ENCODE peak calls at places on chromosomes 4 and X, in eight cellular contexts. One of them, this sample, is unnamed.

GRCh38 chrX:136198678-136199243 is 51.4 kb downstream of the FHL1 start:
- DNase-seq in suprapubic skin: no peak
- DNase-seq in WERI-Rb-1: no peak
- DNase-seq in stomach: no peak
- DNase-seq in spleen: no peak
- DNase-seq in effector memory CD4-positive, alpha-beta T cell: no peak
- DNase-seq in neuronal stem cell: no peak
- DNase-seq in colonic mucosa: no peak
- DNase-seq in this sample: no peak

GRCh38 chr4:187944179-187944578 is 51.4 kb upstream of the ZFP42 start:
- DNase-seq in stomach: no peak
- DNase-seq in colonic mucosa: no peak
- DNase-seq in neuronal stem cell: no peak
- DNase-seq in effector memory CD4-positive, alpha-beta T cell: no peak
- DNase-seq in suprapubic skin: no peak
- DNase-seq in WERI-Rb-1: no peak
- DNase-seq in spleen: no peak
- DNase-seq in this sample: peak; percentile 33

GRCh38 chrX:2311483-2311882 is 189.3 kb downstream of the DHRSX start:
- DNase-seq in spleen: no peak
- DNase-seq in colonic mucosa: no peak
- DNase-seq in suprapubic skin: no peak
- DNase-seq in WERI-Rb-1: peak; percentile 72
- DNase-seq in neuronal stem cell: peak; percentile 90
- DNase-seq in effector memory CD4-positive, alpha-beta T cell: no peak
- DNase-seq in stomach: no peak
- DNase-seq in this sample: peak; percentile 73

GRCh38 chrX:96147645-96148044 is 537.0 kb upstream of the DIAPH2 start:
- DNase-seq in neuronal stem cell: no peak
- DNase-seq in WERI-Rb-1: no peak
- DNase-seq in spleen: no peak
- DNase-seq in stomach: no peak
- DNase-seq in colonic mucosa: no peak
- DNase-seq in effector memory CD4-positive, alpha-beta T cell: no peak
- DNase-seq in suprapubic skin: no peak
- DNase-seq in this sample: no peak

GRCh38 chr4:154189346-154189745 is 302.3 kb downstream of the DCHS2 start:
- DNase-seq in colonic mucosa: no peak
- DNase-seq in WERI-Rb-1: no peak
- DNase-seq in spleen: no peak
- DNase-seq in stomach: no peak
- DNase-seq in suprapubic skin: no peak
- DNase-seq in effector memory CD4-positive, alpha-beta T cell: no peak
- DNase-seq in neuronal stem cell: no peak
- DNase-seq in this sample: no peak

GRCh38 chrX:108022491-108023089 is 22.3 kb upstream of the VSIG1 start:
- DNase-seq in colonic mucosa: no peak
- DNase-seq in suprapubic skin: no peak
- DNase-seq in stomach: no peak
- DNase-seq in spleen: no peak
- DNase-seq in WERI-Rb-1: no peak
- DNase-seq in neuronal stem cell: no peak
- DNase-seq in effector memory CD4-positive, alpha-beta T cell: no peak
- DNase-seq in this sample: no peak

GRCh38 chrX:10156199-10157031 is at the start of gene CLCN4:
- DNase-seq in effector memory CD4-positive, alpha-beta T cell: no peak
- DNase-seq in stomach: peak; percentile 70
- DNase-seq in WERI-Rb-1: peak; percentile 67
- DNase-seq in neuronal stem cell: peak; percentile 30
- DNase-seq in spleen: peak; percentile 88
- DNase-seq in suprapubic skin: no peak
- DNase-seq in colonic mucosa: peak; percentile 36
- DNase-seq in this sample: peak; percentile 94

GRCh38 chr4:149173241-149174013 is 642.2 kb downstream of the IQCM start:
- DNase-seq in colonic mucosa: no peak
- DNase-seq in WERI-Rb-1: no peak
- DNase-seq in spleen: no peak
- DNase-seq in stomach: no peak
- DNase-seq in neuronal stem cell: no peak
- DNase-seq in effector memory CD4-positive, alpha-beta T cell: no peak
- DNase-seq in suprapubic skin: no peak
- DNase-seq in this sample: no peak

GRCh38 chrX:34275710-34276109 is 143.6 kb upstream of the FAM47A start:
- DNase-seq in effector memory CD4-positive, alpha-beta T cell: no peak
- DNase-seq in stomach: no peak
- DNase-seq in colonic mucosa: no peak
- DNase-seq in suprapubic skin: no peak
- DNase-seq in WERI-Rb-1: no peak
- DNase-seq in spleen: no peak
- DNase-seq in neuronal stem cell: no peak
- DNase-seq in this sample: no peak

GRCh38 chrX:42422961-42423360 is 355.0 kb downstream of the PPP1R2C start:
- DNase-seq in effector memory CD4-positive, alpha-beta T cell: no peak
- DNase-seq in neuronal stem cell: no peak
- DNase-seq in stomach: no peak
- DNase-seq in suprapubic skin: no peak
- DNase-seq in WERI-Rb-1: no peak
- DNase-seq in colonic mucosa: no peak
- DNase-seq in spleen: no peak
- DNase-seq in this sample: no peak

GRCh38 chr4:173264245-173264959 is 69.8 kb downstream of the HMGB2 start:
- DNase-seq in WERI-Rb-1: no peak
- DNase-seq in effector memory CD4-positive, alpha-beta T cell: no peak
- DNase-seq in neuronal stem cell: no peak
- DNase-seq in stomach: peak; percentile 34
- DNase-seq in colonic mucosa: peak; percentile 46
- DNase-seq in suprapubic skin: no peak
- DNase-seq in spleen: no peak
- DNase-seq in this sample: no peak

GRCh38 chr4:76987153-76987562 is 37.6 kb downstream of the SEPTIN11 start:
- DNase-seq in stomach: peak; percentile 27
- DNase-seq in colonic mucosa: no peak
- DNase-seq in spleen: no peak
- DNase-seq in WERI-Rb-1: no peak
- DNase-seq in suprapubic skin: no peak
- DNase-seq in neuronal stem cell: no peak
- DNase-seq in effector memory CD4-positive, alpha-beta T cell: no peak
- DNase-seq in this sample: peak; percentile 21

GRCh38 chrX:130975947-130976346 is 72.9 kb upstream of the ENOX2 start:
- DNase-seq in spleen: no peak
- DNase-seq in suprapubic skin: no peak
- DNase-seq in stomach: no peak
- DNase-seq in WERI-Rb-1: peak; percentile 55
- DNase-seq in colonic mucosa: peak; percentile 42
- DNase-seq in effector memory CD4-positive, alpha-beta T cell: no peak
- DNase-seq in neuronal stem cell: peak; percentile 17
- DNase-seq in this sample: peak; percentile 12

GRCh38 chr4:158884280-158884679 is 115.5 kb downstream of the FNIP2 start:
- DNase-seq in spleen: no peak
- DNase-seq in colonic mucosa: no peak
- DNase-seq in WERI-Rb-1: no peak
- DNase-seq in effector memory CD4-positive, alpha-beta T cell: no peak
- DNase-seq in neuronal stem cell: no peak
- DNase-seq in suprapubic skin: no peak
- DNase-seq in stomach: no peak
- DNase-seq in this sample: no peak

GRCh38 chr4:106287353-106287969 is 28.5 kb downstream of the TBCK start:
- DNase-seq in suprapubic skin: no peak
- DNase-seq in WERI-Rb-1: no peak
- DNase-seq in effector memory CD4-positive, alpha-beta T cell: no peak
- DNase-seq in spleen: no peak
- DNase-seq in stomach: no peak
- DNase-seq in neuronal stem cell: no peak
- DNase-seq in colonic mucosa: no peak
- DNase-seq in this sample: no peak

GRCh38 chr4:68708566-68708965 is 38.1 kb upstream of the UGT2B15 start:
- DNase-seq in WERI-Rb-1: no peak
- DNase-seq in stomach: no peak
- DNase-seq in effector memory CD4-positive, alpha-beta T cell: no peak
- DNase-seq in spleen: no peak
- DNase-seq in neuronal stem cell: no peak
- DNase-seq in suprapubic skin: no peak
- DNase-seq in colonic mucosa: no peak
- DNase-seq in this sample: no peak

GRCh38 chr4:152778656-152779512 is 646 bp downstream of the TIGD4 start:
- DNase-seq in WERI-Rb-1: peak; percentile 53
- DNase-seq in neuronal stem cell: no peak
- DNase-seq in colonic mucosa: peak; percentile 50
- DNase-seq in effector memory CD4-positive, alpha-beta T cell: no peak
- DNase-seq in stomach: peak; percentile 36
- DNase-seq in suprapubic skin: no peak
- DNase-seq in spleen: peak; percentile 77
- DNase-seq in this sample: peak; percentile 18

GRCh38 chr4:44760142-44760898 is 34.0 kb upstream of the GNPDA2 start:
- DNase-seq in colonic mucosa: no peak
- DNase-seq in spleen: no peak
- DNase-seq in suprapubic skin: no peak
- DNase-seq in neuronal stem cell: peak; percentile 38
- DNase-seq in stomach: no peak
- DNase-seq in effector memory CD4-positive, alpha-beta T cell: no peak
- DNase-seq in WERI-Rb-1: peak; percentile 12
- DNase-seq in this sample: peak; percentile 4

GRCh38 chr4:73417973-73418372 is 13.9 kb downstream of the ALB start:
- DNase-seq in spleen: no peak
- DNase-seq in stomach: no peak
- DNase-seq in neuronal stem cell: peak; percentile 4
- DNase-seq in colonic mucosa: no peak
- DNase-seq in WERI-Rb-1: no peak
- DNase-seq in suprapubic skin: no peak
- DNase-seq in effector memory CD4-positive, alpha-beta T cell: no peak
- DNase-seq in this sample: no peak

GRCh38 chr4:101961144-101961543 is 170.6 kb downstream of the BANK1 start:
- DNase-seq in effector memory CD4-positive, alpha-beta T cell: no peak
- DNase-seq in WERI-Rb-1: no peak
- DNase-seq in spleen: no peak
- DNase-seq in colonic mucosa: no peak
- DNase-seq in neuronal stem cell: no peak
- DNase-seq in suprapubic skin: no peak
- DNase-seq in stomach: no peak
- DNase-seq in this sample: no peak

GRCh38 chr4:124997907-124998306 is 285.4 kb upstream of the ANKRD50 start:
- DNase-seq in colonic mucosa: no peak
- DNase-seq in spleen: no peak
- DNase-seq in stomach: no peak
- DNase-seq in neuronal stem cell: no peak
- DNase-seq in suprapubic skin: no peak
- DNase-seq in effector memory CD4-positive, alpha-beta T cell: no peak
- DNase-seq in WERI-Rb-1: no peak
- DNase-seq in this sample: no peak

GRCh38 chr4:124993838-124994237 is 281.3 kb upstream of the ANKRD50 start:
- DNase-seq in stomach: no peak
- DNase-seq in neuronal stem cell: no peak
- DNase-seq in spleen: no peak
- DNase-seq in colonic mucosa: no peak
- DNase-seq in effector memory CD4-positive, alpha-beta T cell: no peak
- DNase-seq in WERI-Rb-1: no peak
- DNase-seq in suprapubic skin: no peak
- DNase-seq in this sample: no peak

GRCh38 chr4:124997124-124997523 is 284.6 kb upstream of the ANKRD50 start:
- DNase-seq in stomach: no peak
- DNase-seq in colonic mucosa: no peak
- DNase-seq in WERI-Rb-1: no peak
- DNase-seq in effector memory CD4-positive, alpha-beta T cell: no peak
- DNase-seq in spleen: no peak
- DNase-seq in suprapubic skin: no peak
- DNase-seq in neuronal stem cell: no peak
- DNase-seq in this sample: no peak
- H3K27me3 ChIP-seq in stomach: no peaks in the 10 kb centered on the region
- H3K27me3 ChIP-seq in colonic mucosa: no peaks in the 10 kb centered on the region
- H3K27me3 ChIP-seq in WERI-Rb-1: no peaks in the 10 kb centered on the region
- H3K27me3 ChIP-seq in effector memory CD4-positive, alpha-beta T cell: no peaks in the 10 kb centered on the region
- H3K27me3 ChIP-seq in spleen: no peaks in the 10 kb centered on the region
- H3K27me3 ChIP-seq in suprapubic skin: no peaks in the 10 kb centered on the region
- H3K27me3 ChIP-seq in neuronal stem cell: no peaks in the 10 kb centered on the region
- H3K27me3 ChIP-seq in this sample: no peaks in the 10 kb centered on the region

GRCh38 chr4:6388713-6389112 is 83.7 kb downstream of the PPP2R2C start:
- DNase-seq in neuronal stem cell: no peak
- DNase-seq in WERI-Rb-1: no peak
- DNase-seq in spleen: no peak
- DNase-seq in effector memory CD4-positive, alpha-beta T cell: no peak
- DNase-seq in stomach: no peak
- DNase-seq in suprapubic skin: no peak
- DNase-seq in colonic mucosa: no peak
- DNase-seq in this sample: no peak
- H3K4me3 ChIP-seq in neuronal stem cell: no peak overlapping the region
- H3K4me3 ChIP-seq in WERI-Rb-1: no peak overlapping the region
- H3K4me3 ChIP-seq in spleen: no peak overlapping the region
- H3K4me3 ChIP-seq in effector memory CD4-positive, alpha-beta T cell: no peak overlapping the region
- H3K4me3 ChIP-seq in stomach: no peak overlapping the region
- H3K4me3 ChIP-seq in suprapubic skin: no peak overlapping the region
- H3K4me3 ChIP-seq in colonic mucosa: no peak overlapping the region
- H3K4me3 ChIP-seq in this sample: no peak overlapping the region

GRCh38 chr4:965766-966134 is 7.6 kb downstream of the DGKQ start:
- DNase-seq in suprapubic skin: no peak
- DNase-seq in spleen: peak; percentile 68
- DNase-seq in effector memory CD4-positive, alpha-beta T cell: no peak
- DNase-seq in neuronal stem cell: no peak
- DNase-seq in WERI-Rb-1: no peak
- DNase-seq in colonic mucosa: no peak
- DNase-seq in stomach: no peak
- DNase-seq in this sample: no peak
- H3K36me3 ChIP-seq in suprapubic skin: peaks cover 42% of the 10 kb centered on the region
- H3K36me3 ChIP-seq in spleen: no peaks in the 10 kb centered on the region
- H3K36me3 ChIP-seq in effector memory CD4-positive, alpha-beta T cell: peaks cover 7% of the 10 kb centered on the region
- H3K36me3 ChIP-seq in neuronal stem cell: peaks cover 2% of the 10 kb centered on the region
- H3K36me3 ChIP-seq in WERI-Rb-1: peaks cover 9% of the 10 kb centered on the region
- H3K36me3 ChIP-seq in colonic mucosa: peaks cover 3% of the 10 kb centered on the region
- H3K36me3 ChIP-seq in stomach: peaks cover 57% of the 10 kb centered on the region
- H3K36me3 ChIP-seq in this sample: no peaks in the 10 kb centered on the region

GRCh38 chr4:6048537-6048936 is 30.3 kb upstream of the C4orf50 start:
- DNase-seq in neuronal stem cell: no peak
- DNase-seq in stomach: no peak
- DNase-seq in effector memory CD4-positive, alpha-beta T cell: no peak
- DNase-seq in WERI-Rb-1: no peak
- DNase-seq in spleen: no peak
- DNase-seq in suprapubic skin: no peak
- DNase-seq in colonic mucosa: no peak
- DNase-seq in this sample: no peak
- H3K27me3 ChIP-seq in neuronal stem cell: no peaks in the 10 kb centered on the region
- H3K27me3 ChIP-seq in stomach: no peaks in the 10 kb centered on the region
- H3K27me3 ChIP-seq in effector memory CD4-positive, alpha-beta T cell: no peaks in the 10 kb centered on the region
- H3K27me3 ChIP-seq in WERI-Rb-1: no peaks in the 10 kb centered on the region
- H3K27me3 ChIP-seq in spleen: no peaks in the 10 kb centered on the region
- H3K27me3 ChIP-seq in suprapubic skin: peaks cover 46% of the 10 kb centered on the region
- H3K27me3 ChIP-seq in colonic mucosa: no peaks in the 10 kb centered on the region
- H3K27me3 ChIP-seq in this sample: no peaks in the 10 kb centered on the region

DNA sequence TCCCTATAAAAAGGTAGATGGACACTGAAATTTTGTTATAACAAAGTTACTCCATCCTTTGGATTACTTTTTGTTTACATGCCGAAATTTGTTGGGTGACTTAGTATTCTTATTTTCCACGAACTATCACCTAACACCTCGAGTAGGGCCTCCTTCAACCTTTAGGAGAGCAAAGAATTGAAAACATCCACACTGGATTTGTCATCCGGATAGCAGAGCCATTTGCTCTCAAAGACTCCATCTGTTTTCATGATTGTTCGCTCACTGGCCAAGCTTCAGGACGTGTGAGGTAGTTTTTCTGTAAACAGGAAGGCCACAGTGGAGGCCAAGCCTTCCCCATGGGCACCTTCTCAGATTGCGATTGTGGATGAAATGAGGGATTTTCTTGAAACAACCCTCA is at the start of gene ADAD1:
- DNase-seq in neuronal stem cell: no peak
- DNase-seq in suprapubic skin: no peak
- DNase-seq in spleen: no peak
- DNase-seq in stomach: no peak
- DNase-seq in WERI-Rb-1: no peak
- DNase-seq in effector memory CD4-positive, alpha-beta T cell: no peak
- DNase-seq in colonic mucosa: no peak
- DNase-seq in this sample: no peak
- H3K4me3 ChIP-seq in neuronal stem cell: no peak within 1 kb of the TSS
- H3K4me3 ChIP-seq in suprapubic skin: no peak within 1 kb of the TSS
- H3K4me3 ChIP-seq in spleen: no peak within 1 kb of the TSS
- H3K4me3 ChIP-seq in stomach: no peak within 1 kb of the TSS
- H3K4me3 ChIP-seq in WERI-Rb-1: no peak within 1 kb of the TSS
- H3K4me3 ChIP-seq in effector memory CD4-positive, alpha-beta T cell: no peak within 1 kb of the TSS
- H3K4me3 ChIP-seq in colonic mucosa: no peak within 1 kb of the TSS
- H3K4me3 ChIP-seq in this sample: no peak within 1 kb of the TSS